ENCODE peak calls at places on chromosomes 1 and 21, in five cellular contexts. I is heart right ventricle, W is posterior cingulate gyrus, T is NCI-H1092 treated with DMSO at 0.1 percent for 48 hours, R is activated T-cell treated with anti-CD3 and anti-CD28 coated beads for 1 hour. E is an unnamed sample.

GRCh38 chr21:41921089-41921819 is 32.6 kb downstream of the C2CD2 start:
- DNase-seq in T (no peak), I (no peak), R (no peak), W (no peak), E (no peak)

GRCh38 chr1:3501856-3502665 is 47.6 kb downstream of the ARHGEF16 start:
- DNase-seq in T (no peak), R (no peak), W (no peak), I (peak; percentile 71), E (no peak)

GRCh38 chr1:38527373-38527966 is 332.1 kb downstream of the RRAGC start:
- DNase-seq in I (no peak), T (no peak), R (peak; percentile 7), W (no peak), E (no peak)

GRCh38 chr1:208791458-208791857 is 547.3 kb upstream of the PLXNA2 start:
- DNase-seq in I (no peak), T (no peak), R (no peak), W (no peak), E (no peak)

GRCh38 chr21:35614412-35614901 is 445.9 kb downstream of the SETD4 start:
- DNase-seq in W (no peak), T (no peak), R (no peak), I (no peak), E (no peak)

GRCh38 chr21:17343055-17343454 is 169.8 kb upstream of the CXADR start:
- DNase-seq in W (no peak), T (no peak), I (no peak), R (no peak), E (no peak)

GRCh38 chr1:27504588-27505419 is 14.8 kb upstream of the WASF2 start:
- DNase-seq in T (no peak), W (peak; percentile 81), R (no peak), I (peak; percentile 90), E (no peak)

GRCh38 chr1:147109762-147110161 is 62.5 kb downstream of the PRKAB2 start:
- DNase-seq in I (no peak), W (no peak), T (no peak), R (no peak), E (no peak)

GRCh38 chr1:168535536-168535935 is 8.3 kb downstream of the XCL2 start:
- DNase-seq in W (no peak), T (no peak), R (no peak), I (no peak), E (no peak)

GRCh38 chr1:78145105-78145580 is 99.4 kb downstream of the GIPC2 start:
- DNase-seq in I (peak; percentile 14), R (no peak), T (peak; percentile 34), W (peak; percentile 48), E (peak; percentile 35)

GRCh38 chr1:3905953-3906671 is 6.0 kb upstream of the C1orf174 start:
- DNase-seq in T (no peak), I (no peak), R (no peak), W (no peak), E (no peak)

GRCh38 chr1:159921700-159922498 is 3.4 kb downstream of the TAGLN2 start:
- DNase-seq in R (no peak), W (no peak), T (no peak), I (peak; percentile 41), E (no peak)

GRCh38 chr21:15688809-15689208 is 41.0 kb upstream of the USP25 start:
- DNase-seq in W (no peak), R (no peak), I (no peak), T (no peak), E (no peak)

GRCh38 chr1:208164609-208165008 is 79.6 kb downstream of the PLXNA2 start:
- DNase-seq in R (no peak), T (no peak), W (no peak), I (no peak), E (no peak)

E was measured in NCI-H774.